ENCODE peak calls at places on chromosomes 6 and 20, in five cellular contexts. One of them, this sample, is unnamed. For H3K4me1, the result is how much of the 10 kb centered on the place peaks cover.

GRCh38 chr6:146433881-146434741 is 109.5 kb upstream of the RAB32 start:
- DNase-seq in stomach: no peak
- DNase-seq in mammary epithelial cell: peak
- DNase-seq in heart right ventricle: no peak
- DNase-seq in HCT116: no peak
- DNase-seq in this sample: no peak

GRCh38 chr20:24999568-24999967 is 7.0 kb upstream of the APMAP start:
- DNase-seq in stomach: no peak
- DNase-seq in mammary epithelial cell: no peak
- DNase-seq in heart right ventricle: no peak
- DNase-seq in HCT116: no peak
- DNase-seq in this sample: no peak

GRCh38 chr20:36173451-36173933 is 19.0 kb downstream of the EPB41L1 start:
- DNase-seq in stomach: no peak
- DNase-seq in mammary epithelial cell: no peak
- DNase-seq in heart right ventricle: no peak
- DNase-seq in HCT116: no peak
- DNase-seq in this sample: peak

GRCh38 chr6:40947876-40948514 is 91.0 kb downstream of the UNC5CL start:
- DNase-seq in stomach: no peak
- DNase-seq in mammary epithelial cell: peak
- DNase-seq in heart right ventricle: no peak
- DNase-seq in HCT116: no peak
- DNase-seq in this sample: no peak

GRCh38 chr6:36118550-36119107 is 11.7 kb upstream of the MAPK13 start:
- DNase-seq in stomach: peak
- DNase-seq in mammary epithelial cell: peak
- DNase-seq in heart right ventricle: no peak
- DNase-seq in HCT116: no peak
- DNase-seq in this sample: no peak

GRCh38 chr20:37649017-37649416 is 44.8 kb upstream of the CTNNBL1 start:
- DNase-seq in stomach: no peak
- DNase-seq in mammary epithelial cell: no peak
- DNase-seq in heart right ventricle: no peak
- DNase-seq in HCT116: no peak
- DNase-seq in this sample: no peak

GRCh38 chr6:28225056-28225834 is at the start of gene ZSCAN9:
- DNase-seq in stomach: peak
- DNase-seq in mammary epithelial cell: peak
- DNase-seq in heart right ventricle: peak
- DNase-seq in HCT116: peak
- DNase-seq in this sample: peak

GRCh38 chr6:1840491-1841121 is 230.9 kb downstream of the FOXC1 start:
- DNase-seq in stomach: no peak
- DNase-seq in mammary epithelial cell: no peak
- DNase-seq in heart right ventricle: no peak
- DNase-seq in HCT116: no peak
- DNase-seq in this sample: no peak

GRCh38 chr20:38002422-38002821 is 30.8 kb downstream of the TTI1 start:
- DNase-seq in stomach: no peak
- DNase-seq in mammary epithelial cell: no peak
- DNase-seq in heart right ventricle: no peak
- DNase-seq in HCT116: no peak
- DNase-seq in this sample: no peak

GRCh38 chr6:129619579-129620233 is 90.3 kb downstream of the ARHGAP18 start:
- DNase-seq in stomach: no peak
- DNase-seq in mammary epithelial cell: peak
- DNase-seq in heart right ventricle: no peak
- DNase-seq in HCT116: no peak
- DNase-seq in this sample: no peak

GRCh38 chr6:129317931-129318820 is 391.8 kb downstream of the ARHGAP18 start:
- DNase-seq in stomach: no peak
- DNase-seq in mammary epithelial cell: peak
- DNase-seq in heart right ventricle: no peak
- DNase-seq in HCT116: no peak
- DNase-seq in this sample: peak

GRCh38 chr6:55182016-55182650 is 7.8 kb downstream of the HCRTR2 start:
- DNase-seq in stomach: no peak
- DNase-seq in mammary epithelial cell: no peak
- DNase-seq in heart right ventricle: no peak
- DNase-seq in HCT116: no peak
- DNase-seq in this sample: no peak

GRCh38 chr20:34993941-34994508 is 38.4 kb downstream of the MYH7B start:
- DNase-seq in stomach: no peak
- DNase-seq in mammary epithelial cell: no peak
- DNase-seq in heart right ventricle: no peak
- DNase-seq in HCT116: no peak
- DNase-seq in this sample: no peak

GRCh38 chr20:59424976-59425375 is 124.6 kb downstream of the EDN3 start:
- DNase-seq in stomach: no peak
- DNase-seq in mammary epithelial cell: no peak
- DNase-seq in heart right ventricle: no peak
- DNase-seq in HCT116: no peak
- DNase-seq in this sample: no peak

GRCh38 chr20:59428006-59428405 is 127.6 kb downstream of the EDN3 start:
- DNase-seq in stomach: no peak
- DNase-seq in mammary epithelial cell: no peak
- DNase-seq in heart right ventricle: no peak
- DNase-seq in HCT116: no peak
- DNase-seq in this sample: no peak

GRCh38 chr20:59431014-59431413 is 130.6 kb downstream of the EDN3 start:
- DNase-seq in stomach: no peak
- DNase-seq in mammary epithelial cell: no peak
- DNase-seq in heart right ventricle: no peak
- DNase-seq in HCT116: no peak
- DNase-seq in this sample: no peak

GRCh38 chr20:59425572-59425971 is 125.2 kb downstream of the EDN3 start:
- DNase-seq in stomach: no peak
- DNase-seq in mammary epithelial cell: no peak
- DNase-seq in heart right ventricle: no peak
- DNase-seq in HCT116: no peak
- DNase-seq in this sample: no peak

GRCh38 chr20:59428441-59429205 is 128.2 kb downstream of the EDN3 start:
- DNase-seq in stomach: no peak
- DNase-seq in mammary epithelial cell: peak
- DNase-seq in heart right ventricle: no peak
- DNase-seq in HCT116: peak
- DNase-seq in this sample: peak
- TF ChIP-seq CTCF in stomach: no peak
- TF ChIP-seq CTCF in mammary epithelial cell: peak
- TF ChIP-seq CTCF in heart right ventricle: no peak
- TF ChIP-seq CTCF in HCT116: no peak
- TF ChIP-seq CTCF in this sample: peak

DNA sequence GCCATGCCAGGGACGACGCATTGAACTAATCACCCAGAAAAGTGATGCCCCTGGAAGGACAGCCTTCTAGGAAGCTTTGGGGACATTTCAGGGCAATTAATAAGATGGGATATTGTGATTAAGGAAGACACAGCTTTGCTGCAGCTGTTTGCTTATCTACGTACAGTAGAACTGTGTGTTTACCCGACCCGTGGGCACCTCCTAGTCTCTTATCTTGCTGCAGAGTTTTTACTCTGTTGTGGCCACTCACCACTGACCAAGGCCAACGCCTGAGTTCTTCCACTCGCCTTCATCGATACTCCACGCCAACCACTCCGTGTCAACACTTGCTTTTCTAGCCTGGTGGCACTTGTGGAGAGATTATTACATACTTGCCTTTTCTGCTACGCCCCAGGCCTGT is 105.9 kb upstream of the MLN start:
- DNase-seq in stomach: no peak
- DNase-seq in mammary epithelial cell: no peak
- DNase-seq in heart right ventricle: no peak
- DNase-seq in HCT116: no peak
- DNase-seq in this sample: no peak
- H3K4me1 ChIP-seq in stomach: under half
- H3K4me1 ChIP-seq in mammary epithelial cell: under half
- H3K4me1 ChIP-seq in heart right ventricle: under half
- H3K4me1 ChIP-seq in HCT116: under half
- H3K4me1 ChIP-seq in this sample: under half

GRCh38 chr6:3825331-3825831 is 23.8 kb upstream of the FAM50B start:
- DNase-seq in stomach: peak
- DNase-seq in mammary epithelial cell: peak
- DNase-seq in heart right ventricle: peak
- DNase-seq in HCT116: no peak
- DNase-seq in this sample: no peak
- TF ChIP-seq CTCF in stomach: peak
- TF ChIP-seq CTCF in mammary epithelial cell: peak
- TF ChIP-seq CTCF in heart right ventricle: peak
- TF ChIP-seq CTCF in HCT116: peak
- TF ChIP-seq CTCF in this sample: no peak

GRCh38 chr6:110876170-110876773 is 1.7 kb downstream of the AMD1 start:
- DNase-seq in stomach: peak
- DNase-seq in mammary epithelial cell: peak
- DNase-seq in heart right ventricle: peak
- DNase-seq in HCT116: peak
- DNase-seq in this sample: peak
- H3K4me1 ChIP-seq in stomach: under half
- H3K4me1 ChIP-seq in mammary epithelial cell: under half
- H3K4me1 ChIP-seq in heart right ventricle: under half
- H3K4me1 ChIP-seq in HCT116: under half
- H3K4me1 ChIP-seq in this sample: under half

GRCh38 chr6:137777299-137778075 is 89.6 kb upstream of the TNFAIP3 start:
- DNase-seq in stomach: no peak
- DNase-seq in mammary epithelial cell: no peak
- DNase-seq in heart right ventricle: no peak
- DNase-seq in HCT116: no peak
- DNase-seq in this sample: no peak

GRCh38 chr6:137776256-137776655 is 90.8 kb upstream of the TNFAIP3 start:
- DNase-seq in stomach: no peak
- DNase-seq in mammary epithelial cell: no peak
- DNase-seq in heart right ventricle: no peak
- DNase-seq in HCT116: no peak
- DNase-seq in this sample: no peak

GRCh38 chr6:137775720-137776119 is 91.3 kb upstream of the TNFAIP3 start:
- DNase-seq in stomach: no peak
- DNase-seq in mammary epithelial cell: no peak
- DNase-seq in heart right ventricle: peak
- DNase-seq in HCT116: no peak
- DNase-seq in this sample: no peak

GRCh38 chr6:137775192-137775591 is 91.9 kb upstream of the TNFAIP3 start:
- DNase-seq in stomach: no peak
- DNase-seq in mammary epithelial cell: peak
- DNase-seq in heart right ventricle: no peak
- DNase-seq in HCT116: no peak
- DNase-seq in this sample: no peak

DNA sequence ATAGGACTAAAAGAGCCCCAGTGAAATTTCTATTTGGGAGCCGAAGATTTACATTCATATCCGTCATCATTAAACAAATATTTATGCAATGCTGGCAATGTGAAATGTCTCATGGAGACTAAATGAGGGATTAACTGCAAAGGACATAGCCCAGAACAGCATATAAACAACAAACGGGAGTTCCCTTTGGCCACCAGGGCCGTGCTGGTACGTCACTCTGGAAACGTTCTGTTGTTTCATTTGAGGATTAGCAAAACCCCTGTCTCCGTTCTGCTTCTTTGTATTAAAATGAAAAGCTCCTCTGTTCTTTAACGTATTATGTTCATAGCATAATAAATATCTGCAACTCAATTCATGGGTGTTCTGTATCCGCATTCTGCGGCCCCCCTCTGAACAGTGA is 90.3 kb upstream of the TNFAIP3 start:
- DNase-seq in stomach: no peak
- DNase-seq in mammary epithelial cell: no peak
- DNase-seq in heart right ventricle: no peak
- DNase-seq in HCT116: no peak
- DNase-seq in this sample: no peak
- TF ChIP-seq CTCF in stomach: no peak
- TF ChIP-seq CTCF in mammary epithelial cell: no peak
- TF ChIP-seq CTCF in heart right ventricle: no peak
- TF ChIP-seq CTCF in HCT116: no peak
- TF ChIP-seq CTCF in this sample: no peak

DNA sequence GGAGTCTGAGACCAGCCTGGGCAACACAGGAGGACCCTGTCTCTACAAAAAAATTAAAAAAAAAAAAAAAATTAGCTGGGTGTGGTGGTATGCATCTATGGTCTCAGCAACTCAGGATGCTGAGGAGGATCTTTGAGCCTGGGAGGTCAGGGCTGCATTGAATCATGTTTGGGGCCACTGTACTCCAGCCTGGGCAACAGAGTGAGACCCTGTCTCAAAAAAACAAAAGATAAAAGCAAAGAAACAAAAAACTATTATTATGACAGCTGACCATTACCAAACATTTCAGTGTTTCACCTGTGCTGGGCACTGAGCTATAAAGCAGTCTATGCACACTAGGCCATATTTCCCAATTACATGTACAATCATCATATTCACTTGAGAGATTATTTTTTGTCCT is 35.7 kb downstream of the COX4I2 start:
- DNase-seq in stomach: no peak
- DNase-seq in mammary epithelial cell: no peak
- DNase-seq in heart right ventricle: no peak
- DNase-seq in HCT116: no peak
- DNase-seq in this sample: no peak
- H3K4me1 ChIP-seq in stomach: half or more
- H3K4me1 ChIP-seq in mammary epithelial cell: under half
- H3K4me1 ChIP-seq in heart right ventricle: half or more
- H3K4me1 ChIP-seq in HCT116: under half
- H3K4me1 ChIP-seq in this sample: under half

DNA sequence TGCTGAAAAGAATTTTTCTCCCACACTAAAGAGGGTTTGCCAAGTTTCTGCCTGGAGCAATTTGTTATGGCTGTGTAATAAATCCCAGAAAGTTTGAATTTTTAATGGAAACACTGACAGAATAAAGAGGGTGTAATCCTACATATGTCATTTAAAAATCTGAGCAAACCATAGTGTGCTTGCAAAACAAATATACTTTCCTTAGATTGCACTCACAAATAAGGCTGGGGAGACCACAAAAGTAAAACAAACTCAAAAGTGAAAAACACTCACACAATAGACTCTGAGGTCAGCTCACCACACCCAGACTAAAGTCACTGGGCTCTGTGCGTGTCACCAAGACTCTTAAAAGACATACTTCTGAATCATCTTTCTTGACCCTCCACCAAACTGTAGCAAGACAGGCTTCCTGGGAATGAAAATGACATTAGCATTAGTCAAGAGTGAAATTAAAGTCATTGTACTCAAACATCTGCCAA is 4.8 kb upstream of the ATXN1 start:
- DNase-seq in stomach: no peak
- DNase-seq in mammary epithelial cell: peak
- DNase-seq in heart right ventricle: no peak
- DNase-seq in HCT116: peak
- DNase-seq in this sample: no peak
- TF ChIP-seq CTCF in stomach: no peak
- TF ChIP-seq CTCF in mammary epithelial cell: no peak
- TF ChIP-seq CTCF in heart right ventricle: no peak
- TF ChIP-seq CTCF in HCT116: no peak
- TF ChIP-seq CTCF in this sample: no peak